ENCODE peak calls at places on chromosome 12, in five cellular contexts. One of them, this sample, is unnamed.

GRCh38 chr12:51171884-51172514 is 936 bp downstream of the TFCP2 start:
- DNase-seq in lung: no peak
- DNase-seq in RWPE2: no peak
- DNase-seq in HCT116: no peak
- DNase-seq in tibial nerve: no peak
- DNase-seq in this sample: no peak

GRCh38 chr12:38142974-38143373 is 173.6 kb upstream of the ALG10B start:
- DNase-seq in lung: no peak
- DNase-seq in tibial nerve: no peak
- DNase-seq in HCT116: no peak
- DNase-seq in RWPE2: no peak
- DNase-seq in this sample: no peak

GRCh38 chr12:45284096-45284901 is 68.4 kb downstream of the ANO6 start:
- DNase-seq in RWPE2: no peak
- DNase-seq in HCT116: no peak
- DNase-seq in tibial nerve: no peak
- DNase-seq in lung: no peak
- DNase-seq in this sample: peak; percentile 61

GRCh38 chr12:7137868-7138267 is 7.7 kb downstream of the CLSTN3 start:
- DNase-seq in tibial nerve: no peak
- DNase-seq in HCT116: no peak
- DNase-seq in lung: no peak
- DNase-seq in RWPE2: no peak
- DNase-seq in this sample: no peak

GRCh38 chr12:126617312-126617711 is 1552.1 kb downstream of the AACS start:
- DNase-seq in tibial nerve: no peak
- DNase-seq in HCT116: no peak
- DNase-seq in RWPE2: no peak
- DNase-seq in lung: no peak
- DNase-seq in this sample: no peak

GRCh38 chr12:131084341-131085011 is 130.8 kb downstream of the ADGRD1 start:
- DNase-seq in lung: no peak
- DNase-seq in tibial nerve: peak; percentile 6
- DNase-seq in RWPE2: peak; percentile 25
- DNase-seq in HCT116: no peak
- DNase-seq in this sample: no peak

GRCh38 chr12:117033382-117034045 is 65.7 kb downstream of the TESC start:
- DNase-seq in RWPE2: peak; percentile 31
- DNase-seq in HCT116: no peak
- DNase-seq in lung: no peak
- DNase-seq in tibial nerve: no peak
- DNase-seq in this sample: no peak

GRCh38 chr12:120115692-120116442 is 686 bp downstream of the RAB35 start:
- DNase-seq in HCT116: peak; percentile 41
- DNase-seq in RWPE2: no peak
- DNase-seq in lung: peak; percentile 32
- DNase-seq in tibial nerve: no peak
- DNase-seq in this sample: no peak

GRCh38 chr12:56457817-56458216 is 3.4 kb upstream of the MIP start:
- DNase-seq in HCT116: no peak
- DNase-seq in lung: no peak
- DNase-seq in RWPE2: no peak
- DNase-seq in tibial nerve: no peak
- DNase-seq in this sample: no peak

GRCh38 chr12:114408881-114409795 is 3.2 kb upstream of the TBX5 start:
- DNase-seq in lung: no peak
- DNase-seq in RWPE2: no peak
- DNase-seq in tibial nerve: no peak
- DNase-seq in HCT116: no peak
- DNase-seq in this sample: no peak

GRCh38 chr12:64665506-64665905 is 55.2 kb downstream of the RASSF3 start:
- DNase-seq in RWPE2: no peak
- DNase-seq in lung: no peak
- DNase-seq in HCT116: no peak
- DNase-seq in tibial nerve: no peak
- DNase-seq in this sample: no peak

GRCh38 chr12:60489071-60489470 is 893.2 kb downstream of the SLC16A7 start:
- DNase-seq in lung: no peak
- DNase-seq in HCT116: no peak
- DNase-seq in RWPE2: no peak
- DNase-seq in tibial nerve: no peak
- DNase-seq in this sample: no peak

GRCh38 chr12:56645201-56645716 is 525 bp downstream of the ATP5F1B start:
- DNase-seq in RWPE2: no peak
- DNase-seq in tibial nerve: no peak
- DNase-seq in lung: no peak
- DNase-seq in HCT116: no peak
- DNase-seq in this sample: no peak

GRCh38 chr12:26830783-26831601 is 2.0 kb downstream of the ITPR2 start:
- DNase-seq in lung: no peak
- DNase-seq in RWPE2: no peak
- DNase-seq in HCT116: no peak
- DNase-seq in tibial nerve: no peak
- DNase-seq in this sample: no peak

GRCh38 chr12:109458771-109459208 is 18.3 kb downstream of the KCTD10 start:
- DNase-seq in tibial nerve: no peak
- DNase-seq in lung: no peak
- DNase-seq in HCT116: no peak
- DNase-seq in RWPE2: no peak
- DNase-seq in this sample: no peak

GRCh38 chr12:119491814-119492213 is 101.8 kb upstream of the TMEM233 start:
- DNase-seq in tibial nerve: no peak
- DNase-seq in RWPE2: no peak
- DNase-seq in HCT116: no peak
- DNase-seq in lung: no peak
- DNase-seq in this sample: no peak

GRCh38 chr12:125184213-125184952 is 119.1 kb downstream of the AACS start:
- DNase-seq in tibial nerve: no peak
- DNase-seq in HCT116: no peak
- DNase-seq in lung: no peak
- DNase-seq in RWPE2: no peak
- DNase-seq in this sample: no peak

GRCh38 chr12:93563807-93564538 is 8.5 kb upstream of the SOCS2 start:
- DNase-seq in HCT116: peak; percentile 59
- DNase-seq in RWPE2: peak; percentile 67
- DNase-seq in tibial nerve: no peak
- DNase-seq in lung: peak; percentile 58
- DNase-seq in this sample: no peak

GRCh38 chr12:124474709-124475108 is 92.7 kb downstream of the NCOR2 start:
- DNase-seq in lung: no peak
- DNase-seq in RWPE2: no peak
- DNase-seq in tibial nerve: no peak
- DNase-seq in HCT116: no peak
- DNase-seq in this sample: no peak

GRCh38 chr12:65125247-65125646 is 4.1 kb upstream of the WIF1 start:
- DNase-seq in lung: no peak
- DNase-seq in tibial nerve: no peak
- DNase-seq in HCT116: no peak
- DNase-seq in RWPE2: no peak
- DNase-seq in this sample: no peak

GRCh38 chr12:19003987-19004619 is 125.4 kb upstream of the PLEKHA5 start:
- DNase-seq in HCT116: no peak
- DNase-seq in lung: no peak
- DNase-seq in RWPE2: no peak
- DNase-seq in tibial nerve: no peak
- DNase-seq in this sample: no peak

GRCh38 chr12:66194122-66194521 is 5.1 kb downstream of the IRAK3 start:
- DNase-seq in HCT116: no peak
- DNase-seq in tibial nerve: no peak
- DNase-seq in lung: no peak
- DNase-seq in RWPE2: no peak
- DNase-seq in this sample: no peak

GRCh38 chr12:53700567-53700966 is 24.7 kb upstream of the ATP5MC2 start:
- DNase-seq in lung: no peak
- DNase-seq in RWPE2: no peak
- DNase-seq in tibial nerve: no peak
- DNase-seq in HCT116: no peak
- DNase-seq in this sample: no peak
- H3K27me3 ChIP-seq in lung: peaks cover 3% of the 10 kb centered on the region
- H3K27me3 ChIP-seq in RWPE2: no peaks in the 10 kb centered on the region
- H3K27me3 ChIP-seq in tibial nerve: peaks cover 2% of the 10 kb centered on the region
- H3K27me3 ChIP-seq in HCT116: peaks cover 8% of the 10 kb centered on the region
- H3K27me3 ChIP-seq in this sample: peaks cover 51% of the 10 kb centered on the region

DNA sequence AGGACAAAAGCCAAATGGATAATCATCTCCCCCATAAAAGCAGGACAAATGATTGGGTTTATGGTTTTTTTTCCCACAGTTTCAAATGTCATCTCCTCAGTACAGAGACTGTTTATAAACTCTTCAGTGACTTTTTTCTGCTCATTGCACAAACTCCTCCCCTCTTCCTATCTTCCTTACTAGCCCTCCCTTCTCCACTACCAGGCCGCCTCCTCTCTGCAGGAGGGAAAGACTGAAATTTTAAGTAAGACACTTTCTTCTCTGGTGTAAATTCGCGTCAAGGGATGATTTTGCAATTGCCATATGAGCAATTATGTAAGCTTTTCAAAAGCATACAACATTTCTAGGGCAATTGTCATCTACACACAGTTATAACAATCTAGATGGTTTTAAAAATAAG is 37.0 kb downstream of the BTG1 start:
- DNase-seq in tibial nerve: no peak
- DNase-seq in HCT116: no peak
- DNase-seq in lung: no peak
- DNase-seq in RWPE2: no peak
- DNase-seq in this sample: peak; percentile 36
- TF ChIP-seq CTCF in tibial nerve: no peak
- TF ChIP-seq CTCF in HCT116: no peak
- TF ChIP-seq CTCF in lung: no peak
- TF ChIP-seq CTCF in RWPE2: no peak
- TF ChIP-seq CTCF in this sample: no peak

GRCh38 chr12:112486361-112486760 is 67.6 kb downstream of the PTPN11 start:
- DNase-seq in lung: no peak
- DNase-seq in RWPE2: no peak
- DNase-seq in HCT116: no peak
- DNase-seq in tibial nerve: no peak
- DNase-seq in this sample: no peak

GRCh38 chr12:112482734-112483133 is 64.0 kb downstream of the PTPN11 start:
- DNase-seq in lung: no peak
- DNase-seq in HCT116: no peak
- DNase-seq in RWPE2: no peak
- DNase-seq in tibial nerve: no peak
- DNase-seq in this sample: no peak

GRCh38 chr12:112488257-112488926 is 69.6 kb downstream of the PTPN11 start:
- DNase-seq in lung: no peak
- DNase-seq in RWPE2: no peak
- DNase-seq in HCT116: no peak
- DNase-seq in tibial nerve: no peak
- DNase-seq in this sample: no peak
- H3K27ac ChIP-seq in lung: no peak overlapping the region
- H3K27ac ChIP-seq in RWPE2: no peak overlapping the region
- H3K27ac ChIP-seq in HCT116: no peak overlapping the region
- H3K27ac ChIP-seq in tibial nerve: no peak overlapping the region
- H3K27ac ChIP-seq in this sample: no peak overlapping the region

DNA sequence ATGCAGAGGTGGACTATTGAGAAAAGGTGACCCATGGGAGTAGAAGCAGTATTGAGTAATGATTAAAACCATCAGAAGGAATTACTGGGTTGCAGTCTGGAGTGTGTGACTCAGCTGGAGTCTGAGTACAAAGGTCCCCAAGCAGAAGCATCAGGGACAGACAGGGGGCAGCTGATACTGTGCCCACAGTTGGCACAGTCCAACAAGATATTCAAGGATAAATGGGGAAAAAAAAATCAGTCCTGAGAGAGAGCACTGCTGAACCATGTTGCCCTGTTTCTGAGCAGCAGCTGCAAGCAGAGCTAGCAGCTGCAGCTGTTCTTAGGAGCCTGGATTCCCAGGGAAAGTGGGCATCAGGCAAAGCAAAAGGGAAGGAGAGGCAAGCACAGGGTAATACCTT is 17.6 kb downstream of the NEUROD4 start:
- DNase-seq in lung: no peak
- DNase-seq in RWPE2: no peak
- DNase-seq in HCT116: no peak
- DNase-seq in tibial nerve: no peak
- DNase-seq in this sample: no peak
- H3K27me3 ChIP-seq in lung: peaks cover 3% of the 10 kb centered on the region
- H3K27me3 ChIP-seq in RWPE2: peaks cover 31% of the 10 kb centered on the region
- H3K27me3 ChIP-seq in HCT116: peaks cover 90% of the 10 kb centered on the region
- H3K27me3 ChIP-seq in tibial nerve: no peaks in the 10 kb centered on the region
- H3K27me3 ChIP-seq in this sample: no peaks in the 10 kb centered on the region

DNA sequence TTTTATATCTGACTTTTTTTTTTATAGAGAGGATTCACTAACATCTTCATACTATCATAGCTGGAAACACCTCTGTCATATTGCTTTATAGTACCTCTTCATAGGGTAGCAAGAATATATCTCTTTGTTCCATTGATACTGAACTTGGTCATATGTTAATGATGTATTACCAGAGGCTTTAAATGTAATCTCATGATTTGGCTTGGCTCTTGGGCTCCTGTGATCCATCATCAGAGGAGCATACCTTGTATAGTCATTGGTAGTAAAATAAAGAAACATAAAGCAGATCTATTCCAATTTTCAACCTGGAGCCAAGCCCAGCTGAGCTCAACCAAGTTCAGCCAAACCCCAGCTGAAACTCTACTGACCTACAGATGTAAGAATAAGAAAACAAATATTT is 43.2 kb upstream of the GRIN2B start:
- DNase-seq in lung: no peak
- DNase-seq in HCT116: no peak
- DNase-seq in tibial nerve: no peak
- DNase-seq in RWPE2: no peak
- DNase-seq in this sample: no peak
- TF ChIP-seq CTCF in lung: no peak
- TF ChIP-seq CTCF in HCT116: no peak
- TF ChIP-seq CTCF in tibial nerve: no peak
- TF ChIP-seq CTCF in RWPE2: no peak
- TF ChIP-seq CTCF in this sample: no peak

GRCh38 chr12:47221256-47222023 is 141.7 kb upstream of the AMIGO2 start:
- DNase-seq in tibial nerve: no peak
- DNase-seq in HCT116: no peak
- DNase-seq in lung: no peak
- DNase-seq in RWPE2: no peak
- DNase-seq in this sample: no peak

GRCh38 chr12:47223848-47224213 is 144.1 kb upstream of the AMIGO2 start:
- DNase-seq in lung: no peak
- DNase-seq in tibial nerve: no peak
- DNase-seq in RWPE2: no peak
- DNase-seq in HCT116: no peak
- DNase-seq in this sample: no peak

GRCh38 chr12:47222592-47222959 is 142.8 kb upstream of the AMIGO2 start:
- DNase-seq in lung: no peak
- DNase-seq in HCT116: no peak
- DNase-seq in RWPE2: no peak
- DNase-seq in tibial nerve: no peak
- DNase-seq in this sample: no peak

GRCh38 chr12:47224563-47225133 is 144.9 kb upstream of the AMIGO2 start:
- DNase-seq in HCT116: no peak
- DNase-seq in RWPE2: no peak
- DNase-seq in lung: no peak
- DNase-seq in tibial nerve: no peak
- DNase-seq in this sample: no peak

GRCh38 chr12:47222960-47223847 is 143.4 kb upstream of the AMIGO2 start:
- DNase-seq in RWPE2: no peak
- DNase-seq in lung: no peak
- DNase-seq in tibial nerve: no peak
- DNase-seq in HCT116: no peak
- DNase-seq in this sample: no peak
- H3K27ac ChIP-seq in RWPE2: peak overlapping the region; percentile 82
- H3K27ac ChIP-seq in lung: peak overlapping the region; percentile 0
- H3K27ac ChIP-seq in tibial nerve: peak overlapping the region; percentile 29
- H3K27ac ChIP-seq in HCT116: no peak overlapping the region
- H3K27ac ChIP-seq in this sample: peak overlapping the region; percentile 24

GRCh38 chr12:132172619-132173018 is 28.4 kb downstream of the NOC4L start:
- DNase-seq in RWPE2: peak; percentile 60
- DNase-seq in tibial nerve: no peak
- DNase-seq in HCT116: no peak
- DNase-seq in lung: no peak
- DNase-seq in this sample: no peak
- H3K27me3 ChIP-seq in RWPE2: peaks cover 74% of the 10 kb centered on the region
- H3K27me3 ChIP-seq in tibial nerve: no peaks in the 10 kb centered on the region
- H3K27me3 ChIP-seq in HCT116: no peaks in the 10 kb centered on the region
- H3K27me3 ChIP-seq in lung: no peaks in the 10 kb centered on the region
- H3K27me3 ChIP-seq in this sample: peaks cover 59% of the 10 kb centered on the region